ENCODE peak calls at places on chromosomes 12 and 14, in ten cellular contexts. One of them, this sample, is unnamed.

GRCh38 chr14:57066887-57067513 is 201.7 kb downstream of the EXOC5 start:
- DNase-seq in neural progenitor cell: peak
- DNase-seq in neuronal stem cell: peak
- DNase-seq in CD8-positive, alpha-beta T cell: no peak
- DNase-seq in psoas muscle: no peak
- DNase-seq in body of pancreas: peak
- DNase-seq in SJSA1: peak
- DNase-seq in kidney: no peak
- DNase-seq in A549: peak
- DNase-seq in OCI-LY7: peak
- DNase-seq in this sample: peak

GRCh38 chr12:32516230-32516629 is 116.9 kb downstream of the FGD4 start:
- DNase-seq in OCI-LY7: peak
- DNase-seq in kidney: no peak
- DNase-seq in neuronal stem cell: no peak
- DNase-seq in SJSA1: no peak
- DNase-seq in psoas muscle: no peak
- DNase-seq in neural progenitor cell: no peak
- DNase-seq in CD8-positive, alpha-beta T cell: no peak
- DNase-seq in A549: no peak
- DNase-seq in body of pancreas: no peak
- DNase-seq in this sample: no peak

GRCh38 chr12:47770086-47770726 is 2.8 kb upstream of the SLC48A1 start:
- DNase-seq in A549: no peak
- DNase-seq in body of pancreas: no peak
- DNase-seq in OCI-LY7: no peak
- DNase-seq in neuronal stem cell: no peak
- DNase-seq in psoas muscle: no peak
- DNase-seq in CD8-positive, alpha-beta T cell: no peak
- DNase-seq in kidney: no peak
- DNase-seq in SJSA1: no peak
- DNase-seq in neural progenitor cell: no peak
- DNase-seq in this sample: no peak

GRCh38 chr12:44829045-44829444 is 47.1 kb downstream of the NELL2 start:
- DNase-seq in neural progenitor cell: no peak
- DNase-seq in body of pancreas: no peak
- DNase-seq in psoas muscle: no peak
- DNase-seq in A549: no peak
- DNase-seq in OCI-LY7: no peak
- DNase-seq in CD8-positive, alpha-beta T cell: no peak
- DNase-seq in neuronal stem cell: no peak
- DNase-seq in kidney: no peak
- DNase-seq in SJSA1: no peak
- DNase-seq in this sample: no peak

GRCh38 chr12:50824914-50825313 is 17.8 kb upstream of the TMPRSS12 start:
- DNase-seq in CD8-positive, alpha-beta T cell: no peak
- DNase-seq in SJSA1: no peak
- DNase-seq in OCI-LY7: no peak
- DNase-seq in kidney: no peak
- DNase-seq in neuronal stem cell: no peak
- DNase-seq in A549: no peak
- DNase-seq in neural progenitor cell: no peak
- DNase-seq in body of pancreas: no peak
- DNase-seq in psoas muscle: no peak
- DNase-seq in this sample: no peak

GRCh38 chr12:60689137-60689536 is 1093.3 kb downstream of the SLC16A7 start:
- DNase-seq in SJSA1: no peak
- DNase-seq in OCI-LY7: peak
- DNase-seq in body of pancreas: no peak
- DNase-seq in kidney: no peak
- DNase-seq in psoas muscle: no peak
- DNase-seq in neuronal stem cell: no peak
- DNase-seq in neural progenitor cell: no peak
- DNase-seq in CD8-positive, alpha-beta T cell: no peak
- DNase-seq in A549: no peak
- DNase-seq in this sample: peak

GRCh38 chr12:121611306-121611705 is 15.0 kb upstream of the ORAI1 start:
- DNase-seq in neural progenitor cell: no peak
- DNase-seq in OCI-LY7: peak
- DNase-seq in A549: no peak
- DNase-seq in SJSA1: no peak
- DNase-seq in body of pancreas: peak
- DNase-seq in psoas muscle: peak
- DNase-seq in CD8-positive, alpha-beta T cell: no peak
- DNase-seq in neuronal stem cell: no peak
- DNase-seq in kidney: no peak
- DNase-seq in this sample: no peak

GRCh38 chr12:104738371-104738710 is 219.7 kb downstream of the SLC41A2 start:
- DNase-seq in kidney: peak
- DNase-seq in OCI-LY7: no peak
- DNase-seq in SJSA1: no peak
- DNase-seq in neuronal stem cell: no peak
- DNase-seq in neural progenitor cell: no peak
- DNase-seq in body of pancreas: no peak
- DNase-seq in A549: no peak
- DNase-seq in CD8-positive, alpha-beta T cell: no peak
- DNase-seq in psoas muscle: no peak
- DNase-seq in this sample: no peak

GRCh38 chr14:66281036-66281776 is 205.0 kb upstream of the CCDC196 start:
- DNase-seq in neural progenitor cell: no peak
- DNase-seq in psoas muscle: peak
- DNase-seq in neuronal stem cell: no peak
- DNase-seq in OCI-LY7: no peak
- DNase-seq in A549: no peak
- DNase-seq in kidney: peak
- DNase-seq in SJSA1: no peak
- DNase-seq in body of pancreas: peak
- DNase-seq in CD8-positive, alpha-beta T cell: no peak
- DNase-seq in this sample: no peak

GRCh38 chr12:70756118-70756517 is 118.9 kb upstream of the PTPRB start:
- DNase-seq in CD8-positive, alpha-beta T cell: no peak
- DNase-seq in psoas muscle: no peak
- DNase-seq in neural progenitor cell: no peak
- DNase-seq in OCI-LY7: no peak
- DNase-seq in body of pancreas: no peak
- DNase-seq in kidney: no peak
- DNase-seq in neuronal stem cell: no peak
- DNase-seq in A549: no peak
- DNase-seq in SJSA1: no peak
- DNase-seq in this sample: no peak

GRCh38 chr12:79692249-79692619 is 1.5 kb upstream of the PAWR start:
- DNase-seq in kidney: no peak
- DNase-seq in SJSA1: no peak
- DNase-seq in neuronal stem cell: no peak
- DNase-seq in neural progenitor cell: no peak
- DNase-seq in OCI-LY7: no peak
- DNase-seq in body of pancreas: no peak
- DNase-seq in psoas muscle: no peak
- DNase-seq in A549: no peak
- DNase-seq in CD8-positive, alpha-beta T cell: no peak
- DNase-seq in this sample: no peak

GRCh38 chr12:56286044-56286830 is 13.9 kb downstream of the CS start:
- DNase-seq in neural progenitor cell: no peak
- DNase-seq in CD8-positive, alpha-beta T cell: no peak
- DNase-seq in SJSA1: no peak
- DNase-seq in OCI-LY7: no peak
- DNase-seq in neuronal stem cell: no peak
- DNase-seq in psoas muscle: no peak
- DNase-seq in body of pancreas: peak
- DNase-seq in A549: no peak
- DNase-seq in kidney: no peak
- DNase-seq in this sample: no peak

GRCh38 chr12:47852096-47852571 is 32.4 kb upstream of the HDAC7 start:
- DNase-seq in OCI-LY7: no peak
- DNase-seq in body of pancreas: no peak
- DNase-seq in CD8-positive, alpha-beta T cell: no peak
- DNase-seq in neuronal stem cell: no peak
- DNase-seq in A549: no peak
- DNase-seq in SJSA1: no peak
- DNase-seq in psoas muscle: no peak
- DNase-seq in kidney: no peak
- DNase-seq in neural progenitor cell: no peak
- DNase-seq in this sample: no peak

GRCh38 chr14:75602527-75602926 is 24.1 kb downstream of the FLVCR2 start:
- DNase-seq in CD8-positive, alpha-beta T cell: no peak
- DNase-seq in OCI-LY7: no peak
- DNase-seq in psoas muscle: no peak
- DNase-seq in SJSA1: no peak
- DNase-seq in neural progenitor cell: no peak
- DNase-seq in A549: no peak
- DNase-seq in kidney: no peak
- DNase-seq in neuronal stem cell: no peak
- DNase-seq in body of pancreas: no peak
- DNase-seq in this sample: no peak

GRCh38 chr14:75604979-75605825 is 26.8 kb downstream of the FLVCR2 start:
- DNase-seq in body of pancreas: no peak
- DNase-seq in neuronal stem cell: no peak
- DNase-seq in kidney: no peak
- DNase-seq in neural progenitor cell: no peak
- DNase-seq in SJSA1: no peak
- DNase-seq in psoas muscle: no peak
- DNase-seq in A549: no peak
- DNase-seq in CD8-positive, alpha-beta T cell: no peak
- DNase-seq in OCI-LY7: no peak
- DNase-seq in this sample: no peak

GRCh38 chr14:75607842-75608640 is 29.6 kb downstream of the FLVCR2 start:
- DNase-seq in neuronal stem cell: no peak
- DNase-seq in A549: no peak
- DNase-seq in CD8-positive, alpha-beta T cell: no peak
- DNase-seq in SJSA1: no peak
- DNase-seq in kidney: no peak
- DNase-seq in neural progenitor cell: no peak
- DNase-seq in psoas muscle: no peak
- DNase-seq in OCI-LY7: no peak
- DNase-seq in body of pancreas: no peak
- DNase-seq in this sample: no peak

GRCh38 chr14:75607044-75607443 is 28.6 kb downstream of the FLVCR2 start:
- DNase-seq in kidney: no peak
- DNase-seq in SJSA1: no peak
- DNase-seq in neural progenitor cell: no peak
- DNase-seq in OCI-LY7: no peak
- DNase-seq in body of pancreas: no peak
- DNase-seq in psoas muscle: no peak
- DNase-seq in neuronal stem cell: no peak
- DNase-seq in CD8-positive, alpha-beta T cell: no peak
- DNase-seq in A549: no peak
- DNase-seq in this sample: no peak

GRCh38 chr14:75605916-75606315 is 27.5 kb downstream of the FLVCR2 start:
- DNase-seq in OCI-LY7: no peak
- DNase-seq in body of pancreas: no peak
- DNase-seq in psoas muscle: no peak
- DNase-seq in kidney: no peak
- DNase-seq in A549: no peak
- DNase-seq in CD8-positive, alpha-beta T cell: no peak
- DNase-seq in neuronal stem cell: no peak
- DNase-seq in neural progenitor cell: no peak
- DNase-seq in SJSA1: no peak
- DNase-seq in this sample: no peak
- H3K4me3 ChIP-seq in OCI-LY7: no peak
- H3K4me3 ChIP-seq in body of pancreas: no peak
- H3K4me3 ChIP-seq in psoas muscle: no peak
- H3K4me3 ChIP-seq in kidney: peak
- H3K4me3 ChIP-seq in A549: no peak
- H3K4me3 ChIP-seq in CD8-positive, alpha-beta T cell: no peak
- H3K4me3 ChIP-seq in neuronal stem cell: no peak
- H3K4me3 ChIP-seq in neural progenitor cell: no peak
- H3K4me3 ChIP-seq in SJSA1: no peak
- H3K4me3 ChIP-seq in this sample: no peak

GRCh38 chr12:49187184-49187583 is 1.7 kb downstream of the TUBA1A start:
- DNase-seq in A549: no peak
- DNase-seq in SJSA1: no peak
- DNase-seq in body of pancreas: peak
- DNase-seq in neuronal stem cell: no peak
- DNase-seq in psoas muscle: peak
- DNase-seq in CD8-positive, alpha-beta T cell: no peak
- DNase-seq in kidney: no peak
- DNase-seq in neural progenitor cell: peak
- DNase-seq in OCI-LY7: no peak
- DNase-seq in this sample: no peak
- H3K4me3 ChIP-seq in A549: peak
- H3K4me3 ChIP-seq in SJSA1: no peak
- H3K4me3 ChIP-seq in body of pancreas: no peak
- H3K4me3 ChIP-seq in neuronal stem cell: peak
- H3K4me3 ChIP-seq in psoas muscle: peak
- H3K4me3 ChIP-seq in CD8-positive, alpha-beta T cell: no peak
- H3K4me3 ChIP-seq in kidney: peak
- H3K4me3 ChIP-seq in neural progenitor cell: peak
- H3K4me3 ChIP-seq in OCI-LY7: peak
- H3K4me3 ChIP-seq in this sample: no peak

DNA sequence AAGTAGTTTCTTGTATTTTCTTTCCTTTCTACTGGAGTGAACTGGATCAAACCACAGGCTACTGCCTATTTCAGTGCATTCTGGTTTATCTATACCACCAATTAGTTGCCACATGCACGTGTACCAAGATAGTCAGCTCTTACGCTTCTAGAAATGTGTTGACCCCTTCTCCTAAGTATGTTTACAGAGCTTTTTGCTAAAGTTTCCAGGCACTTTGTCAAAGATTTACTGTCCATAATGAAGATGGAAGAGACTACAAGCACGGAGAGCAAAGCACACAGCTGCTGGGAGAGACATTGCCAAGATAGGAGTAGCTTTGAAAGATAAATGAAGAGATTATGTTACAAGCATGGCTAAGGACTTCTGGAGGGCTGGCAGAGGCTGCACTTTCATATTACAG is 59.1 kb upstream of the KITLG start:
- DNase-seq in kidney: no peak
- DNase-seq in OCI-LY7: no peak
- DNase-seq in CD8-positive, alpha-beta T cell: no peak
- DNase-seq in psoas muscle: no peak
- DNase-seq in A549: no peak
- DNase-seq in neuronal stem cell: no peak
- DNase-seq in body of pancreas: peak
- DNase-seq in SJSA1: no peak
- DNase-seq in neural progenitor cell: no peak
- DNase-seq in this sample: no peak
- H3K4me3 ChIP-seq in kidney: peak
- H3K4me3 ChIP-seq in OCI-LY7: no peak
- H3K4me3 ChIP-seq in CD8-positive, alpha-beta T cell: no peak
- H3K4me3 ChIP-seq in psoas muscle: peak
- H3K4me3 ChIP-seq in A549: no peak
- H3K4me3 ChIP-seq in neuronal stem cell: no peak
- H3K4me3 ChIP-seq in body of pancreas: no peak
- H3K4me3 ChIP-seq in SJSA1: no peak
- H3K4me3 ChIP-seq in neural progenitor cell: no peak
- H3K4me3 ChIP-seq in this sample: no peak

DNA sequence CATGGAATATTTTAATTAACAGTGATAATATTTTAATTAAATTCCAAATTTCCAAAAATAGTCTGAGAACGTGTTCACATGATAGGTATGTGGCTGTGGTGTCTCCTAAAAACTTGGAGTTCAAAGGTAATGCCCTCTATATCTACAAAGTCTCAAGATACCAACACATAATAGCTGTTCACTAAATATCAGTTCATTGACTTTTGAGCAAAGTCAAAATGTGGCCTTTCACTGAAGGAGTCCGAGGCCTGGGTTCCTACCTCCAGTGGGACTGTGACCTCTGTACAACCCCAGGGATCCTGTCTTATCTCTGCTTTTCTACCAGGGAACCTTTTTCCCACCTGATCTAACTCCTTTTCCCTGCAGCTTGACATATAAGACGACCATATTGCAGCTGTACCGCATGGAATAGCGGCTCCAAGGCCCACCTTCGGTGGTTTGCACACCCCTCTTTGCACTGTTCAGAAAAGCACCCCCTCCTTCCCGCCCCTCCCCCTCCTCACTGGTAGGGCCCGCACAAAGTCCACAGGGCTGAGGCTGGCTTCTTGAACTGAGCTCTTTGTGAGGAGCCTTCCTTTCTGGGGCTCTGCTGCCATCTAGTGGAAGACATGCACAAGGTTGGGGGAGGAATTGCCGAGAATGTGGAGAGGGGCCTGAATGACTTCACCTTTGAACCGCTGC is 3.1 kb downstream of the CCND2 start:
- DNase-seq in CD8-positive, alpha-beta T cell: peak
- DNase-seq in neuronal stem cell: peak
- DNase-seq in OCI-LY7: peak
- DNase-seq in body of pancreas: peak
- DNase-seq in psoas muscle: peak
- DNase-seq in neural progenitor cell: peak
- DNase-seq in A549: peak
- DNase-seq in SJSA1: peak
- DNase-seq in kidney: peak
- DNase-seq in this sample: peak
- H3K4me3 ChIP-seq in CD8-positive, alpha-beta T cell: no peak
- H3K4me3 ChIP-seq in neuronal stem cell: peak
- H3K4me3 ChIP-seq in OCI-LY7: no peak
- H3K4me3 ChIP-seq in body of pancreas: no peak
- H3K4me3 ChIP-seq in psoas muscle: peak
- H3K4me3 ChIP-seq in neural progenitor cell: peak
- H3K4me3 ChIP-seq in A549: no peak
- H3K4me3 ChIP-seq in SJSA1: no peak
- H3K4me3 ChIP-seq in kidney: no peak
- H3K4me3 ChIP-seq in this sample: no peak

This sample was measured in Jurkat, Clone E6-1.